ENCODE peak calls at places on chromosomes 6 and 20, in ten cellular contexts. W is cardiac fibroblast; I is iPS DF 19.7; A is NCI-H748 treated with DMSO at 0.1 percent for 48 hours; E is activated CD4-positive, alpha-beta T cell treated with anti-CD3 and anti-CD28 coated beads for 1 hour; T is NCI-H1417; G is CD8-positive, alpha-beta memory T cell; J is non-pigmented ciliary epithelial cell; O is Kasumi-1; B is EL. N is an unnamed sample.

GRCh38 chr6:116189472-116189871 is 63.5 kb upstream of the COL10A1 start:
- DNase-seq in I (no peak), J (no peak), E (no peak), G (no peak), A (no peak), T (no peak), W (no peak), B (no peak), O (no peak), N (no peak)

GRCh38 chr6:110930795-110931194 is 27.7 kb upstream of the GTF3C6 start:
- DNase-seq in W (no peak), G (no peak), T (no peak), I (no peak), O (no peak), E (no peak), J (no peak), A (no peak), B (no peak), N (no peak)

GRCh38 chr6:6688283-6688682 is 99.8 kb downstream of the LY86 start:
- DNase-seq in T (peak), E (no peak), B (no peak), W (peak), O (peak), G (no peak), A (peak), I (no peak), J (no peak), N (no peak)

GRCh38 chr6:28606424-28607391 is 81.0 kb downstream of the GPX5 start:
- DNase-seq in G (no peak), W (peak), I (no peak), A (peak), T (peak), J (no peak), B (peak), O (peak), E (no peak), N (peak)

GRCh38 chr6:37256692-37257319 is 766 bp upstream of the TBC1D22B start:
- DNase-seq in G (no peak), O (no peak), I (no peak), E (no peak), A (no peak), B (peak), J (no peak), W (peak), T (no peak), N (no peak)

GRCh38 chr20:38284893-38285444 is 19.0 kb upstream of the BPI start:
- DNase-seq in O (no peak), B (no peak), J (no peak), G (no peak), E (no peak), I (no peak), T (no peak), A (no peak), W (no peak), N (no peak)

GRCh38 chr6:151535476-151536279 is 41.9 kb downstream of the CCDC170 start:
- DNase-seq in T (no peak), E (no peak), B (no peak), I (no peak), J (no peak), A (no peak), O (no peak), W (no peak), G (no peak), N (no peak)

GRCh38 chr6:159117031-159117430 is 52.2 kb upstream of the FNDC1 start:
- DNase-seq in T (no peak), J (no peak), G (no peak), I (no peak), E (no peak), B (peak), O (no peak), A (no peak), W (peak), N (no peak)

GRCh38 chr6:30544666-30545272 is 11.5 kb downstream of the GNL1 start:
- DNase-seq in B (peak), A (peak), E (no peak), O (peak), J (no peak), I (no peak), T (peak), G (no peak), W (peak), N (peak)

GRCh38 chr6:4848382-4849068 is 72.3 kb downstream of the CDYL start:
- DNase-seq in B (peak), J (no peak), E (no peak), T (no peak), O (no peak), A (no peak), G (no peak), I (no peak), W (peak), N (no peak)

GRCh38 chr20:17545127-17545526 is 13.9 kb upstream of the BFSP1 start:
- DNase-seq in E (no peak), O (no peak), G (no peak), A (no peak), J (no peak), W (no peak), T (no peak), B (no peak), I (no peak), N (no peak)